ENCODE peak calls at places on chromosomes 1 and 21, in six cellular contexts. Y is PC-3, H is gastrocnemius medialis, P is sigmoid colon, D is heart left ventricle, B is transverse colon. K is an unnamed sample. For H3K27me3, the result is how much of the 10 kb centered on the place peaks cover.

GRCh38 chr1:64624859-64625258 is 120.0 kb upstream of the RAVER2 start:
- DNase-seq in H (no peak), P (no peak), D (no peak), Y (no peak), B (no peak), K (no peak)

GRCh38 chr21:37074195-37074510 is 1.1 kb downstream of the TTC3 start:
- DNase-seq in B (no peak), D (no peak), P (no peak), Y (peak), H (no peak), K (no peak)

GRCh38 chr1:151584278-151584677 is 27.6 kb upstream of the SNX27 start:
- DNase-seq in D (no peak), B (peak), P (no peak), Y (no peak), H (no peak), K (no peak)

GRCh38 chr1:183023146-183023600 is at the start of gene LAMC1:
- DNase-seq in P (peak), Y (peak), B (peak), H (peak), D (peak), K (no peak)

GRCh38 chr1:42745851-42746250 is 5.8 kb upstream of the CLDN19 start:
- DNase-seq in H (no peak), B (no peak), D (no peak), Y (no peak), P (no peak), K (no peak)

GRCh38 chr1:173122344-173122880 is 71.7 kb upstream of the TNFSF18 start:
- DNase-seq in Y (no peak), P (no peak), D (no peak), B (no peak), H (no peak), K (peak)

GRCh38 chr1:195768936-195769335 is 839.3 kb downstream of the KCNT2 start:
- DNase-seq in D (no peak), Y (no peak), P (no peak), B (no peak), H (no peak), K (no peak)

GRCh38 chr21:41673596-41674335 is 93.1 kb downstream of the RIPK4 start:
- DNase-seq in D (no peak), H (no peak), B (no peak), P (no peak), Y (no peak), K (no peak)

GRCh38 chr21:45631540-45631939 is 12.0 kb upstream of the PCBP3 start:
- DNase-seq in D (no peak), Y (no peak), H (no peak), B (no peak), P (no peak), K (no peak)

GRCh38 chr1:206723500-206724472 is 39.1 kb downstream of the MAPKAPK2 start:
- DNase-seq in P (peak), D (no peak), H (peak), B (no peak), Y (peak), K (peak)

GRCh38 chr21:27001526-27001925 is 34.6 kb upstream of the ADAMTS5 start:
- DNase-seq in D (no peak), H (no peak), Y (no peak), B (no peak), P (no peak), K (no peak)
- H3K27me3 ChIP-seq in D (under half), H (under half), Y (under half), B (under half), P (under half), K (under half)

GRCh38 chr1:164589408-164589807 is 30.4 kb downstream of the PBX1 start:
- DNase-seq in H (no peak), P (no peak), B (no peak), Y (no peak), D (no peak), K (no peak)

GRCh38 chr1:164588388-164589341 is 29.7 kb downstream of the PBX1 start:
- DNase-seq in Y (no peak), D (peak), H (no peak), B (peak), P (peak), K (no peak)

GRCh38 chr1:164586619-164587018 is 27.6 kb downstream of the PBX1 start:
- DNase-seq in D (no peak), Y (no peak), B (no peak), P (no peak), H (no peak), K (no peak)

GRCh38 chr1:164589961-164590507 is 31.1 kb downstream of the PBX1 start:
- DNase-seq in D (no peak), H (no peak), Y (no peak), B (no peak), P (no peak), K (no peak)

DNA sequence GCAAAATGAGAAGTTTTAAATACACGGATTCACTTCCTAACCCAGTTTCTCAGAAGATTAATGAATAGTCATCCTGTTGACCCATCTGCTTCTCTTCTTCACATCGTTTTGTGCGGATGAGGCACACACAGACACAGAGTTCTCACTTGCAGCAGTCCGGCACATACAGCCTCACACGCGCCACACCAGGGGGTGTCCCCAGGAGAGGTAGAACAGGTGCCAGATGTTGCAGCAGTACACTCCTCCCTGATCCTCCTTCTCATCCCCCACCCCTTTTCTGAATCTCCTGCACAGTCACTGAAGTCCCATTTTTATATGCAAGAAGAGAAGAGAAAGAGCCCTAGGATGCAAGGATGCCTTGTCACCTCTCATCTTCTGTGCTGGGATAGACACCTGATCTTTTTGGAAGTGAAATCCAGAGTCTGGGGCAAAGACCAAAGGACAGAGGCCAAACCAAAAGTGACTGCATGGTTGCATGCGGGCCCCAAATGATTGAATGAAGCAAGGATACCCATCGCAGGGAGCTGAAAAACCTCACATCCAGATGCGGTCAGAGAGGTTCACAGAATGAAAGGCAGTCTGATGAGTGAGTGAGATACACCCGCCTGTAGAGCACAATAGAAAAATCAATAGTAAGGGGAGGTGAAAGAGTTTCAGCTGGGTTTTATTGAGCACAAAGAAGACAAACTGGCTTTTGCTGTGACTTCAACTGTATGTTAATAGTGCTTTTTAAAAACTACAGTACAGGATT is 28.8 kb downstream of the PBX1 start:
- DNase-seq in P (no peak), H (no peak), D (no peak), Y (peak), B (no peak), K (no peak)
- H3K27ac ChIP-seq in P (peak), H (peak), D (no peak), Y (no peak), B (peak), K (no peak)

DNA sequence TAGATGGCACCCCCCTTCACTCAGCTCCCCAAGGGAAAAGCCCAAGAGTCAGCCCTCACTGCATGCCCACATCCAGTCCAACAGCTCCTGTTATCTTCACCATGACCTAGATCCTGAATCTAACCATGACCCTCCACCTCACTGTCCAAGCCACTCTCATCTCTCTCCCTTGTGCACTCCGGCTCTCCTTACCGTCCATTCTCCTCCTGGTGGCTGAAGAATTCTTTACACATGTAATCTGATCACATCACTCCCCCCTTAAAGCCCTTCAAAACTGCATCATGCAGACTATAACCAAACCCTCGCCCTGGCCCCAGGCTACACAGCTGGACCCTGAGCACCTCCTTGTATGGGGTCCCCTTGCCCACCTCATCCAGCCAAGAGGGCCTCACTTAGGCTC is 14.0 kb upstream of the PAQR7 start:
- DNase-seq in H (no peak), P (peak), B (no peak), D (no peak), Y (peak), K (no peak)
- TF ChIP-seq CTCF in H (no peak), P (no peak), B (no peak), D (no peak), Y (peak), K (no peak)

GRCh38 chr1:110737206-110737605 is 62.5 kb upstream of the KCNA3 start:
- DNase-seq in H (no peak), P (no peak), B (no peak), D (no peak), Y (no peak), K (no peak)
- H3K27me3 ChIP-seq in H (under half), P (under half), B (under half), D (under half), Y (under half), K (under half)

GRCh38 chr1:186518822-186519381 is 58.0 kb upstream of the PDC start:
- DNase-seq in D (no peak), H (no peak), P (no peak), B (no peak), Y (no peak), K (no peak)

GRCh38 chr1:186514367-186514766 is 53.5 kb upstream of the PDC start:
- DNase-seq in D (no peak), P (no peak), Y (no peak), H (no peak), B (no peak), K (no peak)

GRCh38 chr1:186519981-186520380 is 59.1 kb upstream of the PDC start:
- DNase-seq in H (no peak), D (no peak), B (no peak), P (no peak), Y (no peak), K (no peak)

GRCh38 chr1:186513526-186513925 is 52.6 kb upstream of the PDC start:
- DNase-seq in H (no peak), Y (no peak), D (no peak), P (no peak), B (no peak), K (no peak)

GRCh38 chr1:186518395-186518794 is 57.5 kb upstream of the PDC start:
- DNase-seq in P (no peak), Y (no peak), H (no peak), D (no peak), B (no peak), K (no peak)
- H3K27ac ChIP-seq in P (no peak), Y (no peak), H (no peak), D (no peak), B (no peak), K (no peak)

DNA sequence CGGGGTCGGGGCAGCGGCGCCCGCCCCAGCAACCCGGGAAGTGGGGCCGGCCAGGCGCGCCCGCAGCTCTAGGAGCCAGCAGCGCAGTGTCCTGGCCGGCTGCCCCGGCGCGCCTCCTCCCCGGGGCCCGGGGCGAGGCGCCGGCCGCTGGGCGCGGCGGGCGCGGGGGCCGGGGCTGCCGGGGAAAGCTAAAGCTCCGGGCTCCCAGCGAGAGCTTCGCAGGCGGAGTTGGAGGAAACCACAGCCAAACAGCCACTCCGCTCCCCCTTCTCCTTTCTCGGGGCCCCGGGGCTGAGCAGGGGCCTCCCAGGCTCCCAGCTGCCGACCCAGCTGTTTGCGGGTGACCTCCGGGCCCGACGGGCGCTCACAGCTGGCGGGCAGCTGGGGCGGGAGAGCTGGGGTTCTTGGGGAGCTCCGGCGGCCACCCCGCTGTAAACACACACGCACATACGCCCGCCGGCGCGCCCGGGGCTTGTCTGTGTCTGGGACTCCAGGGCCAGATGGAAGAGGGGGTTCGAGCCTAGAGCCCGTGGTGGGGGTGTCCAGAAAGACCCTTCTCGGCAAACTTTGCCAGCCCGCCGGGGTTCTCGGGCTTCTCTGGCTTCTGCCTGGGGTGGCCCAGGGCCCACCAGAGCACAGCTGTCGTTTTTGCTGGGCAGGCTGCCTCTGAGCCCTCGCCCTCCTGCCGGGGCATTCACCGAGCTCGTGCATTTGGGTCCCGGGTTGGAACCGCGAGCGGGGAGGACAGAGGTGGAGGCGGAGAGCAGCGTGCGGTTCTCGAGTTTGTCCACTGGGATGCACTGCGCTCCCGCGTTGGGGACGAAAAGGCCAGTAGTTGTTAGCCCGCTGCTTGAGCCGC is 1.5 kb downstream of the AJAP1 start:
- DNase-seq in D (no peak), P (peak), B (peak), Y (peak), H (peak), K (peak)
- TF ChIP-seq CTCF in D (peak), P (peak), B (no peak), Y (peak), H (no peak), K (peak)

K was measured in HL-60.